ENCODE peak calls at places on chromosomes 13 and 19, in six cellular contexts. H, O, J, F, L and R are unnamed samples.

GRCh38 chr19:7013678-7014077 is 7.6 kb downstream of the MBD3L2B start:
- DNase-seq in H (no peak), O (no peak), J (no peak), F (no peak), L (no peak), R (no peak)

GRCh38 chr19:18021121-18021755 is 13.3 kb downstream of the ARRDC2 start:
- DNase-seq in H (peak; percentile 92), O (no peak), J (peak; percentile 94), F (peak; percentile 76), L (peak; percentile 88), R (peak; percentile 77)

GRCh38 chr19:2387367-2388288 is 27.6 kb downstream of the TMPRSS9 start:
- DNase-seq in H (no peak), O (no peak), J (no peak), F (no peak), L (no peak), R (no peak)

GRCh38 chr19:11570039-11570462 is 7.4 kb downstream of the ACP5 start:
- DNase-seq in H (no peak), O (no peak), J (no peak), F (no peak), L (no peak), R (no peak)

GRCh38 chr13:98202026-98202425 is 25.0 kb upstream of the RNF113B start:
- DNase-seq in H (no peak), O (no peak), J (no peak), F (no peak), L (no peak), R (no peak)

GRCh38 chr19:29525901-29526729 is at the start of gene VSTM2B:
- DNase-seq in H (no peak), O (no peak), J (no peak), F (no peak), L (no peak), R (no peak)

GRCh38 chr13:46211521-46212351 is at the start of gene LRRC63:
- DNase-seq in H (peak; percentile 35), O (no peak), J (peak; percentile 84), F (peak; percentile 45), L (no peak), R (peak; percentile 92)

GRCh38 chr19:44710483-44710882 is 11.5 kb downstream of the CEACAM16 start:
- DNase-seq in H (no peak), O (no peak), J (no peak), F (no peak), L (no peak), R (no peak)

GRCh38 chr19:48745208-48745995 is 1.3 kb downstream of the IZUMO1 start:
- DNase-seq in H (peak; percentile 65), O (no peak), J (peak; percentile 77), F (no peak), L (peak; percentile 57), R (peak; percentile 81)

GRCh38 chr13:37985281-37985680 is 115.7 kb upstream of the TRPC4 start:
- DNase-seq in H (no peak), O (no peak), J (no peak), F (no peak), L (no peak), R (no peak)

GRCh38 chr13:50685491-50685890 is 158.0 kb downstream of the DLEU7 start:
- DNase-seq in H (peak; percentile 37), O (no peak), J (peak; percentile 68), F (peak; percentile 78), L (no peak), R (peak; percentile 50)

GRCh38 chr13:50461189-50461588 is 382.3 kb downstream of the DLEU7 start:
- DNase-seq in H (no peak), O (no peak), J (no peak), F (no peak), L (no peak), R (no peak)

GRCh38 chr19:29715695-29716581 is 877 bp upstream of the C19orf12 start:
- DNase-seq in H (peak; percentile 24), O (no peak), J (peak; percentile 38), F (no peak), L (no peak), R (peak; percentile 47)

GRCh38 chr13:73103238-73103637 is 44.4 kb downstream of the KLF5 start:
- DNase-seq in H (no peak), O (no peak), J (no peak), F (no peak), L (no peak), R (no peak)

GRCh38 chr19:35718345-35719041 is 690 bp downstream of the KMT2B start:
- DNase-seq in H (no peak), O (no peak), J (peak; percentile 44), F (no peak), L (no peak), R (peak; percentile 60)
- TF ChIP-seq POLR2A in H (no peak), O (no peak), J (no peak), F (no peak), L (no peak), R (no peak)

GRCh38 chr19:16497837-16498236 is 1.6 kb downstream of the C19orf44 start:
- DNase-seq in H (no peak), O (no peak), J (no peak), F (no peak), L (no peak), R (no peak)

GRCh38 chr19:16496613-16496983 is 404 bp downstream of the C19orf44 start:
- DNase-seq in H (peak; percentile 72), O (no peak), J (peak; percentile 63), F (no peak), L (peak; percentile 44), R (no peak)

GRCh38 chr19:16497042-16497441 is 848 bp downstream of the C19orf44 start:
- DNase-seq in H (no peak), O (no peak), J (no peak), F (no peak), L (no peak), R (no peak)

DNA sequence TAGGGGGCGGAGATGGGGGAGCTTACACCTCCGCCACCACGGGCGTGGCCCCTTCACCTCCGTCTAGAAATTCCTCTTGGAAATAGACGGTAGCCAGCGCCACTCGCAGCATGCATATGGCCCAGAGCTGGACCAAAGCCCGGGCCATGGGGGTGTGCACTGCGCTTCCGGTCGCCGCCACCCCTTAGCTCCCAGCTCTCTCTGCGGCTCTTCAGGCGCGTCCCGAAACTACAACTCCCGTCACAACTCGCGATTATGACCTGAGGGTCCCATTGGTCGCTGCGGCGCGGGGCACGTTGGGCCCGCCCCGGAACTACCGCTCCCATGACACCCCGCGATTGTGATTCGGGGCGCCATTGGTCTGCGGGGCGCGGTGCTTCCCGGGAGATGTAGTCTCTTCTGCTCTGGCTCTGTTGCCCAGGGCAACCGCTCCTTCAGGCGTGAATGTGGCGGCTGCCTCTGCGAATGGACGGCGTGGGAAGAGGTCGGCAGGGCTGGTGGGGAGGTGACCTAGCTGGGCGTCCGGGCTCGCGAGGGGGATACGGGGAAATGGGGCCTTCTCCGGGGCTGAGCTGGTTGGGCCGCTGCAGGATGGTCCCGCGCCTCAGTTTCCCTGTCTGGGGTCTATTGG is at the start of the genes C19orf44 and CALR3:
- DNase-seq in H (peak; percentile 99), O (peak; percentile 93), J (peak; percentile 99), F (peak; percentile 98), L (peak; percentile 98), R (peak; percentile 99)
- TF ChIP-seq POLR2A in H (peak; percentile 24), O (no peak), J (no peak), F (peak; percentile 40), L (no peak), R (peak; percentile 61)

GRCh38 chr19:36837902-36838783 is at the start of gene ZNF790:
- DNase-seq in H (peak; percentile 85), O (no peak), J (peak; percentile 91), F (peak; percentile 60), L (peak; percentile 89), R (peak; percentile 93)
- TF ChIP-seq POLR2A in H (no peak), O (peak; percentile 59), J (peak; percentile 8), F (no peak), L (peak; percentile 48), R (peak; percentile 74)

DNA sequence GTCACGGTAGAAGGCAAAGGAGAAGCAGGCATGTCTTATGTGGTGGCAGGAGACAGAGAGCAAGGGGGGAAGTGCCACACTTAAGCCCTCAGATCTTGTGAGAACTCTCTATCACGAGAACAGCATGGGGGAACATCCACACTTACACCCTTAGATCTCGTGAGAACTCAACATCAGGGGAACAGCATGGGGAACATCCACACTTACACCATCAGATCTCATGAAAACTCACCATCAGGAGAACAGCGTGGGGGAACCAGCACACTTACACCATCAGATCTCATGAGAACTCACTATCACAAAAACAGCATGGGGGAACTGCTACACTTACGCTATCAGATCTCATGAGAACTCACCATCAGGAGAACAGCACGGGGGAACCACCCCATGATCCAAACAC is 445.0 kb downstream of the MYO16 start:
- DNase-seq in H (no peak), O (no peak), J (no peak), F (no peak), L (no peak), R (no peak)
- TF ChIP-seq POLR2A in H (no peak), O (no peak), J (no peak), F (no peak), L (no peak), R (no peak)

DNA sequence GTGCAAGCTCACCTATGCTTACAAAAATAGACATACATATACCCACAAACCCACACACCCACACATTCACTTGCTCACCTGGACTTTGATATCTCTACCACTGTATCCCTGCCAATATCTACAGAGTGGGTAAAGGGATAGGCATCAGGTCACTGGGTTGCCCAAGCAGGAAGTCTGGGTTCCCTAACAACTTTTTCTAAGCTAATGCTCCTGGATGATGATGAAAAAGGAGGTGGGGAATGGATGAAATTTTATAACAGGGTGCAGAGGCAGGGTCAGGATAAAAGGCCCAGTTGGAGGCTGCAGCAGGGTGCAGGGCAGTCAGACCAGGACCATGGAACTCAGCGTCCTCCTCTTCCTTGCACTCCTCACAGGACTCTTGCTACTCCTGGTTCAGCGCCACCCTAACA is at the start of gene CYP2B6:
- DNase-seq in H (no peak), O (no peak), J (no peak), F (no peak), L (no peak), R (no peak)
- TF ChIP-seq POLR2A in H (no peak), O (no peak), J (no peak), F (no peak), L (no peak), R (no peak)

DNA sequence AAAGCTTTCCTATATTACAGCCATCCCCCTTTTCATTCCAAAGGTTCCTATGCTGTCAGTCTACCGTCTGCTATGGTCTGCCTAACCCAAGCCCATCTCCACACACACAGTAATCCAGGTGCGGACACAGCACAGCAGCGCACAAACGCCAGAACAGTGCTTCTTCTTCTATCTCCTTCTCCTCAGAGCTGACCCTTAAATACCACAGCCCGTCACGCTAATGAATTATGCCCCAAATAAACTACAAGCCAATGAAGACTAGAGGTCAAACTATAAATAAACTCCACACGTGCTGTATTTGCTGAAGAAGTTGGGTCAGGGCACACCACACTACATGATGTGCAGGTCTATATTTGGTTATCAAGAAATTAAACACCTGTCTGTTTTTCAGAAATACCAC is 71.8 kb downstream of the TBC1D4 start:
- DNase-seq in H (peak; percentile 69), O (no peak), J (no peak), F (no peak), L (no peak), R (no peak)
- TF ChIP-seq POLR2A in H (peak; percentile 71), O (no peak), J (no peak), F (no peak), L (no peak), R (no peak)

GRCh38 chr19:36687214-36688056 is at the start of gene ZNF567:
- DNase-seq in H (peak; percentile 96), O (peak; percentile 85), J (peak; percentile 99), F (peak; percentile 95), L (peak; percentile 93), R (peak; percentile 98)
- TF ChIP-seq POLR2A in H (peak; percentile 74), O (peak; percentile 81), J (peak; percentile 44), F (peak; percentile 39), L (no peak), R (peak; percentile 87)